ENCODE peak calls at places on chromosomes 13 and 19, in six cellular contexts. C is H9, A is small intestine, S is epithelial cell of prostate, Z is thoracic aorta, N is breast epithelium. J is an unnamed sample.

GRCh38 chr19:40549007-40549708 is 27.5 kb upstream of the SHKBP1 start:
- DNase-seq in C (peak), A (peak), S (no peak), Z (no peak), N (no peak), J (no peak)

GRCh38 chr13:111429064-111429558 is 108.7 kb downstream of the TEX29 start:
- DNase-seq in C (peak), A (peak), S (no peak), Z (no peak), N (no peak), J (peak)

GRCh38 chr13:98581377-98581776 is 4.5 kb upstream of the STK24 start:
- DNase-seq in C (no peak), A (no peak), S (no peak), Z (no peak), N (no peak), J (no peak)

GRCh38 chr13:99495478-99496321 is 5.6 kb upstream of the TM9SF2 start:
- DNase-seq in C (no peak), A (peak), S (no peak), Z (no peak), N (no peak), J (no peak)

GRCh38 chr19:16369306-16369663 is 44.7 kb downstream of the KLF2 start:
- DNase-seq in C (no peak), A (no peak), S (no peak), Z (no peak), N (no peak), J (no peak)

GRCh38 chr13:51733656-51734334 is 70.2 kb downstream of the DHRS12 start:
- DNase-seq in C (no peak), A (peak), S (no peak), Z (no peak), N (no peak), J (no peak)

GRCh38 chr13:46492946-46493345 is 60.0 kb upstream of the LRCH1 start:
- DNase-seq in C (no peak), A (peak), S (no peak), Z (no peak), N (no peak), J (no peak)

GRCh38 chr13:98372886-98373285 is 195.8 kb upstream of the RNF113B start:
- DNase-seq in C (no peak), A (no peak), S (no peak), Z (no peak), N (no peak), J (no peak)

GRCh38 chr19:9043524-9043923 is 33.3 kb upstream of the MUC16 start:
- DNase-seq in C (no peak), A (no peak), S (no peak), Z (no peak), N (no peak), J (peak)

GRCh38 chr19:51422053-51422448 is 4.6 kb upstream of the SIGLEC10 start:
- DNase-seq in C (peak), A (peak), S (no peak), Z (no peak), N (peak), J (peak)

GRCh38 chr13:84137292-84137691 is 255.0 kb upstream of the SLITRK1 start:
- DNase-seq in C (no peak), A (peak), S (no peak), Z (no peak), N (no peak), J (no peak)

GRCh38 chr13:44575741-44576395 is at the start of gene TSC22D1:
- DNase-seq in C (peak), A (peak), S (no peak), Z (no peak), N (no peak), J (no peak)

GRCh38 chr13:84870190-84870589 is 929.0 kb downstream of the SLITRK6 start:
- DNase-seq in C (peak), A (peak), S (no peak), Z (no peak), N (no peak), J (no peak)

GRCh38 chr19:7681336-7682174 is 922 bp downstream of the TRAPPC5 start:
- DNase-seq in C (peak), A (peak), S (peak), Z (peak), N (peak), J (peak)

GRCh38 chr19:3479819-3480215 is 508 bp downstream of the SMIM24 start:
- DNase-seq in C (peak), A (peak), S (no peak), Z (no peak), N (no peak), J (no peak)

GRCh38 chr19:38665950-38666661 is 18.7 kb downstream of the ACTN4 start:
- DNase-seq in C (peak), A (no peak), S (no peak), Z (no peak), N (peak), J (peak)

GRCh38 chr19:44905437-44906160 is at the start of gene APOE:
- DNase-seq in C (peak), A (no peak), S (no peak), Z (no peak), N (no peak), J (peak)

GRCh38 chr13:22162889-22163288 is 492.0 kb downstream of the FGF9 start:
- DNase-seq in C (no peak), A (peak), S (no peak), Z (no peak), N (no peak), J (no peak)

GRCh38 chr13:74092711-74093110 is 41.5 kb downstream of the KLF12 start:
- DNase-seq in C (no peak), A (no peak), S (no peak), Z (no peak), N (no peak), J (no peak)

GRCh38 chr19:13796301-13797057 is 1.2 kb downstream of the ZSWIM4 start:
- DNase-seq in C (peak), A (no peak), S (peak), Z (peak), N (peak), J (peak)

GRCh38 chr13:103100795-103101194 is 34.6 kb upstream of the SLC10A2 start:
- DNase-seq in C (no peak), A (no peak), S (peak), Z (no peak), N (no peak), J (no peak)

DNA sequence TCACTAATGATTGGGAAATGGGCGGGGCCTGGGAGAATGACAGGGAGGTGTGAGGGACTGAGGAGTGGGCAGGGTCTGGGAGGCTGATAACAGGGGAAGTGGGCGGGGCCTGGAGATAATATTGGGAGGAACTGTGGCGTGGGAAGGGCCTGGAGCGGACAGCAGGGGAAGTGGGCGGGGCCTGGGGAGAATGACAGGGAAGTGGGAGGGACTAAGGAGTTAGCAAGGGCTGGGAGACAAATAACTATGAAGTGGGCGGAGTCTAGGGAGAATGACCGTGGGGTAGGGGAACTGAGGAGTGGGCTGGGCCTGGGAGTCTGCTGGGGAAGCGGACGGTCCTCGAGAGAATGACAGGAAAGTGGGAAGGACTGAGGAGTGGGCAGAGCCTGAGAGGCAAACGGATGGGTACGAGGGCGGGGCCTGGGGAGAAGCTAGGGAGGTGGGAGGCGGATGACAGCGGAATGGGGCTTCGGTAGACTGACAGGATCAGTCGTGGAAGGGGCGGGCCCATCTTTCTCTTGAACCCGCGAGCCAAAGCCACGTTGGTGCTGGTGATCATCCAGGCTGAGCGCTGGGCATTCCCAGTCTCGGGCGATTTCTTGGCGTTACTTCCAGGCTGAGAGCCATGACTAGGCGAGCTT is 14.0 kb upstream of the TUBB4A start:
- DNase-seq in C (peak), A (peak), S (peak), Z (peak), N (peak), J (peak)
- H3K27ac ChIP-seq in C (no peak), A (no peak), S (peak), Z (no peak), N (peak), J (no peak)

DNA sequence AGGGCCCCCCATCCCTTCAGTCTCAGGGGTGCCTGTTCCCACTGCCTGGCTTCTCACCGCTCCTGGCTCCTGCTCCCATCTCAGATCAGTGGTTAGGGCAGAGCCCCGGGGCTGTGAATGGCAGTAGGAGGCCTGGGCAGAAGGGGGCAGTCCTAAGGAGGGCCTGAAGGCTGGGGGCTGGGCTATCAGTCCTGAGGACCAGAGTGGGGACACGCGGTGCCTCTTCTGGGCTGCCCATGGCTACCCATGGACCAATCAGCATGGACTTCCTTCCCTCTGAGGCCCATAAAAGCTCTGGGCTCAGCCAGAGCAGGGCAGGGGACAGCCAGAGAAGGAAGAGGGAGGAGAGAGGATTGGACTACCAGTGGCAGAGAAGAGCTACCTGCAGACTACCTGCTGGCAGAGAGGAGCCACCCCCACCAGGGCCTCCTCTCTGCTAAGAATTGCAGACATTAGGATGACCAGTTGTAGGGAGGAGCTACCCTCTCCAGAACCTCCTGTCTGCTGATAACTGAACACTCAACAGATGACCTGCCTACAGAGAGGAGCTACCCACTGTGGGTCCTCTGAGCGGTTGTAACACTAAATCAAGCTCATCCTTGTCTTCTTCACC is 12.1 kb upstream of the UBE2S start:
- DNase-seq in C (no peak), A (no peak), S (no peak), Z (no peak), N (no peak), J (peak)
- H3K27ac ChIP-seq in C (no peak), A (no peak), S (no peak), Z (no peak), N (no peak), J (no peak)

DNA sequence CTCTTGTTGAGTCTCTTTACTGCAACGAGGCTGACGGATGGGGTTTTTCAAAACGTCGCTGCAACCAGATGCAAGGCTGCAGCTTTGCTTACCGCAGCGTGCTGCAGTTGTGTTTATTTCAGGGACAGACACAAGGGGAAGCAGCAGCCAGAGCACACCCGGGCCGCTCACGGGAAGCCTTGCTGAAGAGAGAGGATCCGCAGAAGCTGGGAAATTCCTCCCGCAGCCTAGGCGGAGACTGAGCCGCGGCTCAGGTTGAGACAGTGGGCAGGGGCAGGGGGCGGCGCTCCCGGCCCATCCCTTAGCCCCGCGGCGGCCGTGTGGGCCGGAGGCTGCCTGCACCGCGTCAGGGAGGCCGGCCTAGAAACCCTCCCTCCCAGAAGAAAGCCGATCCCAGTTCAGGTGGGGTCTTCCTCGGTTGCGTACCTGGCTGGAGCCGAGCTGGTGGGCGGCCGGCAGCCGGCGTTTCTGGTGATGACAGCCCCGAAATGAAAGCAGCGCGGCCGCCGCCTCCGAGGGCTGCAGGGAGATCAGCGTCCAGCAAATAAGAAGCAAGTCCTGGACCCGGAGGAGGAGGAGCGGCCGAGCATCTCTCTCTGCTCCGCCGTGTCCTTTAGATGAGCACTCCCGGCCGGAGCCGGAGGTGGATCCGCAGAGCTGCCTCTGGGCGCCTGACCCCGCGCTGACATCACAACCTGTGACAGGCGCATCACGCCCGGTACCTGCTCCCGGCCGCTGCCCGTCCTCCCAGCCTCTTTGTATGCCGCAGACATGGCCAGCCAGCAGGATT is at the start of gene FRY:
- DNase-seq in C (peak), A (peak), S (no peak), Z (peak), N (peak), J (peak)
- H3K27ac ChIP-seq in C (no peak), A (no peak), S (peak), Z (peak), N (peak), J (no peak)

DNA sequence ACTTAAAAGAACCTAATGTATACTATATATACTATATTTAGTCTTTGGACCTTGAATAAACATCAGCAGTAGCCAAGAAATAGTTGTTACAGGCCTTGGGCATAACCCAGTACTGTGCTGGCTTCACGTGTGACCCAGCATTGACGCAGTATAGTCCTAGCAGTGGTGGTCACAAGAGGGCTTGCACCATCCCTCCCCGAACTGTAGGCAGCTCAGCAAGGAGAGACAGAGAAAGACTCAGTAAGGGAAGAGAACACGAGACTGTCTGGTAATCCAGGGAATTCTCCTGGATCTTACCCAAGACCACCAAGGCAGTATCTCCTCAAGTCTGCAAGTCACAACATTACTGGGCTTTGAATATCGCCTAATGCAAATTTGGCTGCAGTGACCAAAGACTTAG is 39.9 kb downstream of the CAB39L start:
- DNase-seq in C (no peak), A (no peak), S (no peak), Z (no peak), N (no peak), J (no peak)
- H3K27ac ChIP-seq in C (no peak), A (no peak), S (no peak), Z (no peak), N (no peak), J (no peak)

J was measured in PC-9.